ENCODE peak calls at places on chromosomes 6 and 20, in five cellular contexts. X is upper lobe of left lung; I is SJSA1; A is HepG2; W is CD8-positive, alpha-beta T cell. H is an unnamed sample. For H3K4me1, the result is how much of the 10 kb centered on the place peaks cover.

GRCh38 chr6:100719883-100720682 is 161.0 kb downstream of the ASCC3 start:
- DNase-seq in A (peak), X (no peak), I (peak), W (no peak), H (no peak)

GRCh38 chr6:44920952-44921491 is 407.1 kb upstream of the RUNX2 start:
- DNase-seq in W (no peak), X (no peak), A (peak), I (peak), H (no peak)

GRCh38 chr20:17537959-17538358 is 6.8 kb upstream of the BFSP1 start:
- DNase-seq in A (no peak), W (no peak), X (no peak), I (no peak), H (no peak)

GRCh38 chr6:73180718-73181619 is 44.3 kb downstream of the KHDC1L start:
- DNase-seq in W (no peak), X (no peak), I (peak), A (peak), H (no peak)

GRCh38 chr6:48134246-48134645 is 23.2 kb upstream of the PTCHD4 start:
- DNase-seq in I (no peak), A (no peak), X (no peak), W (no peak), H (no peak)

GRCh38 chr6:26553264-26553738 is 15.1 kb downstream of the HMGN4 start:
- DNase-seq in X (peak), I (no peak), A (peak), W (peak), H (no peak)

GRCh38 chr6:56106231-56106630 is 141.1 kb downstream of the COL21A1 start:
- DNase-seq in X (no peak), I (no peak), W (no peak), A (no peak), H (no peak)

GRCh38 chr20:51275816-51276215 is 252.9 kb upstream of the KCNG1 start:
- DNase-seq in I (no peak), X (no peak), A (no peak), W (no peak), H (no peak)

GRCh38 chr6:21188505-21189223 is 404.9 kb upstream of the SOX4 start:
- DNase-seq in W (no peak), X (no peak), I (no peak), A (peak), H (no peak)

GRCh38 chr20:433300-433975 is 25.3 kb downstream of the RBCK1 start:
- DNase-seq in W (peak), X (no peak), A (no peak), I (no peak), H (no peak)

GRCh38 chr20:434661-435419 is 26.7 kb downstream of the RBCK1 start:
- DNase-seq in W (no peak), X (no peak), A (no peak), I (no peak), H (no peak)

GRCh38 chr20:432677-433299 is 24.7 kb downstream of the RBCK1 start:
- DNase-seq in I (no peak), W (no peak), X (no peak), A (no peak), H (no peak)

GRCh38 chr20:435558-435957 is 26.8 kb downstream of the TBC1D20 start:
- DNase-seq in A (no peak), I (no peak), X (no peak), W (no peak), H (no peak)

DNA sequence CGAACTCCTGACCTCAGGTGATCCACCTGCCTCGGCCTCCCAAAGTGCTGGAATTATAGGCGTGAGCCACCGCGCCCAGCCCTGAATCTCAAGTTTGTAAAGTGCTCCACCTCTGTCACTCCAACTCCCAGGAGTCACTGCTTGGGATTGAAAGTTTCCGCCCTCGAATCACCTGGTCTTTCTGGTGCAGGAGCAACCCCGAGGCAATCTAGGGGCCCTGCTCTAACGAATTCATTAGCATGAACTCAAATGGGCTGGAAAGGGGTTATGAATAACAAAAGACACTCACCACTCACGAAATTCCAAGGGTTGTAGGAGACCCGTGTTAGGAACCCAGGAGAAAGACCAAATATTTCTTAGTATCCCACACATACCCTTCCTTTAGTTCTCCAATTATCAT is 26.1 kb downstream of the RBCK1 start:
- DNase-seq in I (no peak), X (no peak), W (no peak), A (no peak), H (no peak)
- H3K4me3 ChIP-seq in I (no peak), X (no peak), W (no peak), A (no peak), H (no peak)

DNA sequence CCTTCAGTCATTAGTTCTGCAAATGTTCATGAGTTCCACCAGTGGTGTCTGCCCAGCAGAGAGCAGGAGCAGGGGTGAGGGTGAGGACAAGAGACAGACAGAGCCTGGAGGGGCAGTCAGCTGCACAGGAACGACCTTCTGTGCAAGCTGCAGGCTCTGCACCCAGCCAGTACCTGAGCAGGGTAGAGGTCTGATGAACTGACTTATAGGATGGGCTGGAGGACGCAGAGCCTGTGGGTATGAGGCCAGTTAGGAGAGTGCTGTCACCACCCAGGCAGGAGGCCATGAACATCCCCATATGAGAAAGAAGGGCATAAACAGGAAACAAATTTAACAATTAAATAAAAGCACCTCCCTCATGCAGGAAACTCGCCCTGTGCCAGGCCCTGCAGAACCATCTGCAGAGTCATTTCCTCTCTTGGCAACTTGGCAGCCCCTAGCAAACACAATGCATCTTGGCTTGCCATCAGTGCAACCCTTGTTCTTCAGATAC is 17.9 kb downstream of the C6orf15 start:
- DNase-seq in I (peak), W (peak), X (no peak), A (no peak), H (no peak)
- H3K27ac ChIP-seq in I (no peak), W (peak), X (peak), A (no peak), H (no peak)

GRCh38 chr6:32190946-32191677 is 1.1 kb upstream of the PBX2 start:
- DNase-seq in A (no peak), I (no peak), W (no peak), X (no peak), H (no peak)
- H3K4me1 ChIP-seq in A (under half), I (half or more), W (half or more), X (half or more), H (half or more)

GRCh38 chr20:47351643-47352331 is 4.7 kb downstream of the ZMYND8 start:
- DNase-seq in X (no peak), W (no peak), A (no peak), I (no peak), H (no peak)
- H3K4me3 ChIP-seq in X (peak), W (peak), A (peak), I (peak), H (peak)